ENCODE peak calls at places on chromosomes 3 and 15, in nine cellular contexts. J is ovary; Q is pancreas; W is BJ; K is NB4; L is AG09309; T is RWPE2; D is A549; F is CD4-positive, CD25-positive, alpha-beta regulatory T cell. S is an unnamed sample.

GRCh38 chr3:146542968-146543367 is 1.4 kb downstream of the PLSCR1 start:
- DNase-seq in J (no peak), Q (no peak), W (no peak), K (no peak), L (no peak), T (no peak), D (no peak), F (no peak), S (no peak)

GRCh38 chr3:72043212-72044133 is 258.5 kb upstream of the PROK2 start:
- DNase-seq in J (no peak), Q (no peak), W (no peak), K (peak), L (no peak), T (no peak), D (no peak), F (no peak), S (no peak)

GRCh38 chr3:120160050-120160449 is 65.8 kb upstream of the GSK3B start:
- DNase-seq in J (no peak), Q (no peak), W (peak), K (peak), L (peak), T (peak), D (no peak), F (no peak), S (no peak)

GRCh38 chr3:28081533-28081947 is 159.9 kb upstream of the CMC1 start:
- DNase-seq in J (no peak), Q (no peak), W (no peak), K (no peak), L (no peak), T (no peak), D (no peak), F (no peak), S (no peak)

GRCh38 chr15:66006986-66007385 is 137.7 kb downstream of the RAB11A start:
- DNase-seq in J (no peak), Q (no peak), W (no peak), K (no peak), L (peak), T (peak), D (peak), F (no peak), S (no peak)

GRCh38 chr3:106326941-106327765 is 458.3 kb upstream of the CBLB start:
- DNase-seq in J (no peak), Q (no peak), W (no peak), K (no peak), L (no peak), T (no peak), D (no peak), F (no peak), S (no peak)

GRCh38 chr15:91521996-91522395 is 331.5 kb upstream of the SLCO3A1 start:
- DNase-seq in J (no peak), Q (no peak), W (no peak), K (no peak), L (no peak), T (no peak), D (no peak), F (no peak), S (peak)

GRCh38 chr3:188122571-188123169 is 31.3 kb upstream of the LPP start:
- DNase-seq in J (no peak), Q (no peak), W (no peak), K (no peak), L (no peak), T (no peak), D (no peak), F (no peak), S (no peak)

GRCh38 chr3:8506611-8507061 is 5.0 kb downstream of the LMCD1 start:
- DNase-seq in J (no peak), Q (no peak), W (no peak), K (no peak), L (no peak), T (no peak), D (no peak), F (no peak), S (no peak)

GRCh38 chr15:48936666-48937065 is 27.1 kb downstream of the SHC4 start:
- DNase-seq in J (no peak), Q (no peak), W (peak), K (no peak), L (no peak), T (no peak), D (no peak), F (no peak), S (peak)

GRCh38 chr3:121992601-121993560 is 29.2 kb downstream of the ILDR1 start:
- DNase-seq in J (no peak), Q (no peak), W (no peak), K (no peak), L (no peak), T (no peak), D (no peak), F (no peak), S (no peak)

GRCh38 chr3:88142094-88142624 is 7.6 kb upstream of the C3orf38 start:
- DNase-seq in J (no peak), Q (no peak), W (no peak), K (no peak), L (peak), T (no peak), D (no peak), F (peak), S (peak)
- H3K4me3 ChIP-seq in J (no peak), Q (no peak), W (no peak), K (no peak), L (no peak), T (no peak), D (no peak), F (no peak), S (no peak)

GRCh38 chr15:88637841-88638625 is 783 bp upstream of the ISG20 start:
- DNase-seq in J (no peak), Q (peak), W (no peak), K (no peak), L (no peak), T (no peak), D (no peak), F (no peak), S (no peak)
- H3K4me3 ChIP-seq in J (peak), Q (peak), W (peak), K (peak), L (peak), T (no peak), D (peak), F (peak), S (no peak)

GRCh38 chr3:65960087-65960486 is 78.6 kb downstream of the MAGI1 start:
- DNase-seq in J (no peak), Q (no peak), W (no peak), K (no peak), L (no peak), T (no peak), D (no peak), F (no peak), S (no peak)
- H3K4me3 ChIP-seq in J (no peak), Q (no peak), W (no peak), K (no peak), L (no peak), T (no peak), D (no peak), F (no peak), S (no peak)

DNA sequence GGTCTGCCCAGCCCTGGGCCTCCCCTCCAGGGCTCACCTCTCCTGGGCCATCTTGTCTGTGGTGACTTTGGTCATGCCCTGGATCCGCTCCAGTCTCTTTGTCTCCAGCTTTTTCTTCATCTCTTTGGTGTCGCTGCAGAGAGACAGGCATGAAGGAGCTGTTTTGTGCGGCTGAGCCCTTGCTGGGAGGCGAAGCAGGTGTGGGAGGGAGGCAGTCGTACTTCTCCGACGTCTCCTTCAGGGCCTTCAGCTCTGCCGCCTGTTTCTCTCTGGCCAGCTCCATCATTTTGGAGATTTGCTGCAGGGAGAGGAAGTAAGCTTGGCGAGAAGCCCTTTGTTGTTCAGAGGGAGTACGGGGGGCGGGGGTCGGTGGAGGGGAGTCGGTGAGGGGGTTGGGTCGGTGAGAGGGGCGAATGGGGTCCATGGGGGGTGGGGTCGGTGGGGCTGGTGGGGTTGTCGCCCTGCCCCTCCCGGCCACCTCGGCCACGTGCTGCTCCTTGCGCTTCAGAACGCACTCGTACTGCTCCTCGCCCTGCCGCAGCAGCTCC is 7.8 kb upstream of the ANKRD63 start:
- DNase-seq in J (no peak), Q (no peak), W (no peak), K (no peak), L (no peak), T (no peak), D (no peak), F (no peak), S (no peak)
- H3K4me3 ChIP-seq in J (peak), Q (peak), W (peak), K (no peak), L (no peak), T (peak), D (peak), F (no peak), S (no peak)